ENCODE peak calls at places on chromosomes 11 and 22, in eight cellular contexts. U, S, H, X, R, O, D and M are unnamed samples.

GRCh38 chr11:123601737-123602136 is 52.7 kb downstream of the SCN3B start:
- DNase-seq in R (no peak), S (no peak), U (no peak), O (no peak), X (no peak), D (no peak), H (no peak), M (no peak)

GRCh38 chr11:9757809-9758675 is 94.2 kb downstream of the SWAP70 start:
- DNase-seq in U (peak; percentile 73), S (peak; percentile 78), D (peak; percentile 66), X (peak; percentile 34), H (peak; percentile 88), R (peak; percentile 94), O (peak; percentile 88), M (peak; percentile 76)

GRCh38 chr11:133980665-133981064 is 23.9 kb upstream of the IGSF9B start:
- DNase-seq in H (no peak), U (no peak), D (no peak), S (no peak), R (no peak), O (no peak), X (no peak), M (no peak)

GRCh38 chr11:8697056-8697455 is 14.5 kb downstream of the RPL27A start:
- DNase-seq in H (no peak), S (peak; percentile 31), U (no peak), R (no peak), D (no peak), O (no peak), X (no peak), M (peak; percentile 56)

GRCh38 chr11:35040221-35040942 is 98.6 kb upstream of the CD44 start:
- DNase-seq in U (peak; percentile 38), H (no peak), D (no peak), R (no peak), S (peak; percentile 28), O (no peak), X (no peak), M (peak; percentile 50)

GRCh38 chr11:112004389-112004788 is 20.8 kb upstream of the DLAT start:
- DNase-seq in D (no peak), O (no peak), X (no peak), R (no peak), U (no peak), H (no peak), S (peak; percentile 34), M (no peak)

GRCh38 chr11:58625826-58626460 is 3.5 kb downstream of the CNTF start:
- DNase-seq in U (peak; percentile 27), D (no peak), R (no peak), H (no peak), X (no peak), S (no peak), O (no peak), M (no peak)

GRCh38 chr11:109838034-109838433 is 255.2 kb upstream of the ZC3H12C start:
- DNase-seq in H (no peak), R (no peak), S (no peak), U (no peak), X (no peak), D (no peak), O (no peak), M (no peak)

GRCh38 chr11:19200410-19201201 is 1.2 kb downstream of the CSRP3 start:
- DNase-seq in O (no peak), S (peak; percentile 52), H (peak; percentile 71), X (peak; percentile 87), D (peak; percentile 61), R (no peak), U (peak; percentile 75), M (no peak)

GRCh38 chr11:110711776-110712642 is at the start of gene ARHGAP20:
- DNase-seq in D (peak; percentile 41), R (peak; percentile 61), X (peak; percentile 58), U (peak; percentile 67), S (peak; percentile 60), O (peak; percentile 89), H (peak; percentile 76), M (peak; percentile 9)

GRCh38 chr11:74641905-74642304 is 49.5 kb downstream of the POLD3 start:
- DNase-seq in D (no peak), S (no peak), U (peak; percentile 14), H (no peak), O (no peak), X (peak; percentile 57), R (no peak), M (no peak)

GRCh38 chr11:27921472-27921871 is 186.5 kb downstream of the KIF18A start:
- DNase-seq in R (no peak), X (no peak), O (no peak), S (no peak), D (no peak), U (peak; percentile 51), H (no peak), M (no peak)

GRCh38 chr11:61667684-61668320 is 12.4 kb upstream of the DAGLA start:
- DNase-seq in D (no peak), H (no peak), R (peak; percentile 53), X (no peak), S (no peak), O (peak; percentile 42), U (no peak), M (no peak)

GRCh38 chr11:128502736-128503135 is 84.6 kb downstream of the ETS1 start:
- DNase-seq in S (no peak), U (peak; percentile 94), R (no peak), H (no peak), D (no peak), O (no peak), X (no peak), M (no peak)

GRCh38 chr22:36206255-36206654 is 4.6 kb upstream of the APOL4 start:
- DNase-seq in U (no peak), X (no peak), R (no peak), D (no peak), H (no peak), O (no peak), S (no peak), M (no peak)

GRCh38 chr11:27429740-27430451 is 42.7 kb downstream of the LGR4 start:
- DNase-seq in H (no peak), D (peak; percentile 52), S (no peak), R (no peak), O (no peak), U (no peak), X (no peak), M (no peak)

GRCh38 chr22:30038219-30038618 is 42.0 kb upstream of the HORMAD2 start:
- DNase-seq in S (no peak), H (peak; percentile 64), X (no peak), O (no peak), D (peak; percentile 67), R (no peak), U (peak; percentile 85), M (no peak)

GRCh38 chr11:46176421-46176820 is 55.2 kb upstream of the PHF21A start:
- DNase-seq in H (no peak), S (no peak), R (no peak), U (no peak), X (no peak), O (no peak), D (no peak), M (no peak)

GRCh38 chr22:42796081-42796480 is 61.0 kb downstream of the ARFGAP3 start:
- DNase-seq in D (no peak), U (no peak), R (no peak), H (no peak), O (no peak), S (no peak), X (no peak), M (no peak)

GRCh38 chr22:37749831-37750595 is 53.2 kb downstream of the TRIOBP start:
- DNase-seq in X (no peak), U (peak; percentile 47), S (no peak), R (no peak), H (no peak), O (no peak), D (peak; percentile 83), M (no peak)

GRCh38 chr11:126607374-126607773 is 251.9 kb downstream of the ST3GAL4 start:
- DNase-seq in D (peak; percentile 47), R (peak; percentile 82), S (peak; percentile 31), X (peak; percentile 54), O (peak; percentile 82), H (peak; percentile 64), U (peak; percentile 49), M (no peak)

GRCh38 chr22:22210889-22211833 is 33.4 kb upstream of the VPREB1 start:
- DNase-seq in D (peak; percentile 5), H (no peak), S (no peak), O (no peak), X (no peak), U (no peak), R (no peak), M (no peak)